ENCODE peak calls at places on chromosome 5, in five cellular contexts. X, A, U, F and R are unnamed samples.

GRCh38 chr5:122222580-122222979 is 89.5 kb upstream of the SNCAIP start:
- DNase-seq in X (no peak), A (no peak), U (no peak), F (no peak), R (no peak)

GRCh38 chr5:74870299-74871067 is 4.3 kb upstream of the FAM169A start:
- DNase-seq in X (no peak), A (no peak), U (no peak), F (no peak), R (no peak)

GRCh38 chr5:153425914-153426313 is 64.6 kb upstream of the GRIA1 start:
- DNase-seq in X (no peak), A (no peak), U (no peak), F (no peak), R (no peak)

GRCh38 chr5:126868961-126869451 is 92.1 kb downstream of the LMNB1 start:
- DNase-seq in X (no peak), A (no peak), U (no peak), F (no peak), R (no peak)

GRCh38 chr5:76733049-76733417 is 17.1 kb downstream of the F2R start:
- DNase-seq in X (no peak), A (no peak), U (no peak), F (no peak), R (no peak)

GRCh38 chr5:164207646-164208045 is 702.2 kb downstream of the MAT2B start:
- DNase-seq in X (no peak), A (no peak), U (no peak), F (no peak), R (no peak)

GRCh38 chr5:173327948-173328895 is at the start of gene STC2:
- DNase-seq in X (peak), A (peak), U (no peak), F (peak), R (peak)

GRCh38 chr5:175344331-175345200 is 99.4 kb downstream of the DRD1 start:
- DNase-seq in X (no peak), A (no peak), U (no peak), F (no peak), R (no peak)

GRCh38 chr5:56282241-56282640 is 49.1 kb upstream of the ANKRD55 start:
- DNase-seq in X (no peak), A (no peak), U (no peak), F (no peak), R (no peak)

GRCh38 chr5:68066277-68066955 is 149.1 kb upstream of the PIK3R1 start:
- DNase-seq in X (no peak), A (no peak), U (no peak), F (no peak), R (no peak)

GRCh38 chr5:58357121-58357520 is 102.8 kb downstream of the PLK2 start:
- DNase-seq in X (no peak), A (no peak), U (no peak), F (no peak), R (no peak)

GRCh38 chr5:174567506-174568141 is 156.8 kb upstream of the MSX2 start:
- DNase-seq in X (no peak), A (no peak), U (no peak), F (no peak), R (no peak)

GRCh38 chr5:176396330-176396729 is 7.8 kb downstream of the HIGD2A start:
- DNase-seq in X (no peak), A (no peak), U (no peak), F (no peak), R (no peak)

GRCh38 chr5:43572357-43572756 is 15.5 kb upstream of the PAIP1 start:
- DNase-seq in X (no peak), A (no peak), U (no peak), F (no peak), R (no peak)

GRCh38 chr5:124513216-124513615 is 233.2 kb downstream of the ZNF608 start:
- DNase-seq in X (no peak), A (no peak), U (no peak), F (no peak), R (no peak)

GRCh38 chr5:28219539-28219938 is 1181.2 kb upstream of the CDH9 start:
- DNase-seq in X (no peak), A (no peak), U (no peak), F (no peak), R (no peak)

GRCh38 chr5:151126199-151126645 is 31.4 kb downstream of the ANXA6 start:
- DNase-seq in X (peak), A (peak), U (peak), F (peak), R (peak)

GRCh38 chr5:101424530-101425175 is 521.6 kb upstream of the ST8SIA4 start:
- DNase-seq in X (no peak), A (no peak), U (no peak), F (no peak), R (peak)

GRCh38 chr5:110590187-110590586 is 136.3 kb downstream of the TMEM232 start:
- DNase-seq in X (no peak), A (no peak), U (no peak), F (no peak), R (no peak)

GRCh38 chr5:101393795-101394450 is 490.8 kb upstream of the ST8SIA4 start:
- DNase-seq in X (no peak), A (no peak), U (no peak), F (no peak), R (no peak)

GRCh38 chr5:110258460-110258859 is 468.0 kb downstream of the TMEM232 start:
- DNase-seq in X (no peak), A (no peak), U (no peak), F (no peak), R (no peak)

GRCh38 chr5:68722357-68722756 is 371.5 kb upstream of the SLC30A5 start:
- DNase-seq in X (no peak), A (no peak), U (no peak), F (no peak), R (no peak)

GRCh38 chr5:65012411-65012972 is 243.8 kb downstream of the CWC27 start:
- DNase-seq in X (no peak), A (no peak), U (no peak), F (no peak), R (no peak)

GRCh38 chr5:59276886-59277514 is 616.5 kb downstream of the PDE4D start:
- DNase-seq in X (no peak), A (no peak), U (no peak), F (no peak), R (no peak)

GRCh38 chr5:65801332-65801731 is 79.3 kb downstream of the NLN start:
- DNase-seq in X (no peak), A (no peak), U (no peak), F (no peak), R (peak)

GRCh38 chr5:9519537-9519936 is 26.3 kb downstream of the SEMA5A start:
- DNase-seq in X (peak), A (no peak), U (peak), F (peak), R (no peak)

GRCh38 chr5:68395844-68396523 is 180.4 kb downstream of the PIK3R1 start:
- DNase-seq in X (no peak), A (peak), U (no peak), F (no peak), R (no peak)

GRCh38 chr5:139131062-139131856 is 66.9 kb downstream of the SIL1 start:
- DNase-seq in X (peak), A (peak), U (peak), F (peak), R (no peak)

GRCh38 chr5:157143127-157143959 is 678 bp upstream of the MED7 start:
- DNase-seq in X (peak), A (peak), U (peak), F (peak), R (peak)

GRCh38 chr5:3325206-3325605 is 270.4 kb upstream of the IRX1 start:
- DNase-seq in X (no peak), A (no peak), U (no peak), F (no peak), R (no peak)

DNA sequence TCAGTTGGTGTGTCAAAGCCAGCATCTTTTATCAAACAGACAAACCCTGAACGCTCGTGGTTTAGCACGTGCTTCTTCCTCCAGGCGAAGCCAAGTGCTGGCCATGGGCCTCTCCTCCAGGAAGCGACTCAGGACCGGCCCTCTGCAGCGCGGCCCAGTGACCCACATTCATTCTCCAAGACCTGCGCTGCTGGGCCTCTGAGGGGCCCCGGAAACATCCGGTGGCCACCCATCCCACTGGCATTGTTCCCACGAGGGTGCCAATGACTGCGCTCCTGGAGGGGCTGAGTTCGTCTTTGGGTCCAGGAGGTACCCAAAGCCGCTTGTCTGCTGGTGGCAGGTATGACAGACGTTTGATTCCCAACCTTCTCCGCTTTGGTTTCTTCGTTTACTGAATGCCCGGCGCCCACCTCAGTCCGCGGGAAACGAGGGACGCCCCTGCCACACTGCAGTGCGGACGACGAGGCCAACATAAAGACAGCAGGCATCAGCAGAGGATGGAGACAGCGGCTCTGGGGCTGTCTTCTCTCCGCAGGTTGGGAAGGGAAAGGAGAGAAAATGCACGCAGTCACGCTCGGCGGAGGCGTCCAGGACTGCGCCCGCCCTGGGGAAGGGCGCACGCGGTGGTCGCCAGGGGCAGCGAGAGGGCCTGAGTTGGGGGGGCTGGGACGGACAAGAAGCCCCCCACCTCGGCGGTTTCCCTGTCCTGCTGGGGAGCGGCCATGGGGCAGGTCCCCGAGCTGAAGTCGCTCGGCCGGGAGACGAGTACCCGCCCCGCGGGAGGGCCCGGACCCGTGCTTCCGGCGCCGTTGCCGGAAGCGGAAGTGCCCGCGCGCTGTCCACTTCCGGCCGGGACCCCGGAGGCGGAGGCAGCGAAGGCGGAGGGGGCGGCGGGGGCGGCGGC is at the start of gene EXOC3:
- DNase-seq in X (peak), A (peak), U (peak), F (peak), R (peak)
- TF ChIP-seq POLR2A in X (peak), A (peak), U (peak), F (peak), R (peak)

GRCh38 chr5:134566741-134567221 is 41.3 kb downstream of the JADE2 start:
- DNase-seq in X (no peak), A (no peak), U (no peak), F (no peak), R (no peak)

GRCh38 chr5:134568339-134568700 is 42.9 kb downstream of the JADE2 start:
- DNase-seq in X (no peak), A (no peak), U (no peak), F (no peak), R (no peak)

GRCh38 chr5:134568761-134569725 is 43.6 kb downstream of the JADE2 start:
- DNase-seq in X (peak), A (peak), U (peak), F (peak), R (peak)

GRCh38 chr5:134566181-134566740 is 40.8 kb downstream of the JADE2 start:
- DNase-seq in X (no peak), A (no peak), U (no peak), F (no peak), R (no peak)

GRCh38 chr5:134567651-134568338 is 42.3 kb downstream of the JADE2 start:
- DNase-seq in X (peak), A (no peak), U (peak), F (peak), R (peak)
- TF ChIP-seq POLR2A in X (no peak), A (no peak), U (no peak), F (no peak), R (no peak)

DNA sequence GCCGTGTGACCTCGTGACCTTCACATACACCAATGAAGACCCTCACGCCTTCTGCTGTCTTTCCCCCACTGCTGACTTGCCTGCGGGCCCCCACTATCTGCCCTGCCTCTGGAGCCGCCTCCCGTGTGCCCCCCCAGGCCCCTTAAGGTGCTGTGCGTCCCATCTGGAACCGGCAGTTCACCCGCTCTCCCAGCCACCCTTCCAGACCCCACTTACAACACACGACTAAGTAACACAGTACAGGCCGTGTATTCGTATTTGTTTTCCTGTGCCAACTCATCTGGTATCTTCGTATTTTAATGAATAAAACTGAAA is 21.7 kb upstream of the TERT start:
- DNase-seq in X (no peak), A (no peak), U (no peak), F (no peak), R (no peak)
- TF ChIP-seq POLR2A in X (no peak), A (no peak), U (no peak), F (no peak), R (no peak)

DNA sequence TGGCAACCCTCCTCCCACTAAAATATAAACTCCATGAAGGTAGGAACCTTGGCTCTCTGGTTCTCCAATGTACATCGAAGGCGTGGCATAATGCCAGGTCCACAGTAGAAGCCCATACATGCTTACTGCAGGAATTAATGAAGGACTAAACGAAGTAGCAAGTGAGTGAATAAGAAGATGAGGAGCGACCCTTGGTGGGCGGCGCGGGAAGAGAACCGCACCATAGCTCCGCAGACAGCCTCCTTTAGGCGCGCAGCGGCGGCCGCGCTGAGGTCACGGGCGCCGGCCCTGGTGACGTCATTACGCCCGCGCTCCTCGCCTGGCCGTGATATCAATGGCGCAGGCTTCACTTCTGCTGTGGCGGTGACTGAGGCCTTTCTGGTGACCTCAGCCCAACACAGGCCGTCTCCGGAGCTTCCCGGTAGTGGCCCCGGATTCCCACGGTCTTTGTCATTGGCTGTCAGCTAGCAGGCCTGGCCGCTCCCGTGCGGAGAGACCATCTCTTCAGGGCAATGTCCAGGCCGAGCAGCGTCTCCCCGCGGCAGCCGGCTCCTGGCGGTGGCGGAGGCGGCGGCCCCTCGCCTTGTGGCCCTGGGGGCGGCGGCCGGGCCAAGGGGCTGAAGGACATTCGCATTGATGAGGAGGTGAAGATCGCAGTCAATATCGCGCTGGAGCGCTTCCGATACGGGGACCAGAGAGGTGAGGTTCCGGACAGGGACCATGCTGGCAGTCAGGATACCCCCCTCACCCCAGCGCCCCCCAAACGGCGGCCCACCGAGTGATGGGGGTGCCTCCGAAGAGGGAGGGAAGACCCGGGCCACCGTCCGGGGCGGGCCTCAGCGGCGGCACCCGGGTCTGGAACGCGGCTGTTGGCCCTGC is at the start of gene YTHDC2:
- DNase-seq in X (peak), A (peak), U (peak), F (peak), R (peak)
- TF ChIP-seq POLR2A in X (peak), A (peak), U (peak), F (peak), R (peak)

GRCh38 chr5:116424951-116425350 is 149.7 kb downstream of the SEMA6A start:
- DNase-seq in X (no peak), A (no peak), U (no peak), F (no peak), R (no peak)
- TF ChIP-seq POLR2A in X (no peak), A (no peak), U (no peak), F (no peak), R (no peak)